ENCODE peak calls at places on chromosomes 4 and X, in nine cellular contexts. K is AG10803; C is H7; B is kidney epithelial cell; Z is A549; N is CD8-positive, alpha-beta memory T cell; L is brain microvascular endothelial cell; P is esophagus squamous epithelium; X is choroid plexus epithelial cell. U is an unnamed sample.

GRCh38 chrX:150364347-150365050 is 1.4 kb downstream of the MAMLD1 start:
- DNase-seq in K (no peak), C (peak; percentile 66), B (no peak), Z (peak; percentile 21), N (no peak), L (no peak), P (no peak), X (no peak), U (no peak)

GRCh38 chrX:71541546-71542022 is 8.7 kb downstream of the OGT start:
- DNase-seq in K (peak; percentile 77), C (no peak), B (no peak), Z (no peak), N (no peak), L (peak; percentile 13), P (no peak), X (peak; percentile 66), U (no peak)

GRCh38 chr4:71604785-71605184 is 179.1 kb downstream of the GC start:
- DNase-seq in K (no peak), C (no peak), B (no peak), Z (no peak), N (no peak), L (no peak), P (no peak), X (no peak), U (no peak)

GRCh38 chr4:25890653-25891485 is 23.2 kb upstream of the SMIM20 start:
- DNase-seq in K (no peak), C (peak; percentile 55), B (no peak), Z (no peak), N (no peak), L (no peak), P (no peak), X (no peak), U (no peak)

GRCh38 chrX:108250654-108251579 is 159.3 kb downstream of the ATG4A start:
- DNase-seq in K (no peak), C (no peak), B (no peak), Z (no peak), N (no peak), L (no peak), P (no peak), X (no peak), U (no peak)

GRCh38 chr4:30553721-30554120 is 166.4 kb upstream of the PCDH7 start:
- DNase-seq in K (no peak), C (no peak), B (no peak), Z (no peak), N (no peak), L (no peak), P (no peak), X (peak; percentile 5), U (no peak)

GRCh38 chrX:135410861-135411627 is 10.7 kb upstream of the SMIM10L2A start:
- DNase-seq in K (no peak), C (no peak), B (no peak), Z (no peak), N (no peak), L (no peak), P (no peak), X (no peak), U (no peak)

GRCh38 chr4:40682298-40683101 is 52.8 kb upstream of the RBM47 start:
- DNase-seq in K (no peak), C (no peak), B (no peak), Z (no peak), N (no peak), L (no peak), P (no peak), X (no peak), U (no peak)

GRCh38 chrX:128816919-128817318 is 706.4 kb downstream of the SMARCA1 start:
- DNase-seq in K (no peak), C (peak; percentile 53), B (no peak), Z (no peak), N (no peak), L (no peak), P (no peak), X (peak; percentile 0), U (peak; percentile 0)

GRCh38 chr4:76485450-76485849 is 50.4 kb downstream of the SHROOM3 start:
- DNase-seq in K (no peak), C (peak; percentile 25), B (peak; percentile 0), Z (no peak), N (no peak), L (no peak), P (no peak), X (peak; percentile 23), U (no peak)

GRCh38 chr4:182354867-182355266 is 111.7 kb downstream of the TENM3 start:
- DNase-seq in K (peak; percentile 71), C (no peak), B (no peak), Z (no peak), N (no peak), L (no peak), P (no peak), X (peak; percentile 47), U (no peak)

GRCh38 chr4:173529505-173530325 is at the start of gene HAND2:
- DNase-seq in K (peak; percentile 73), C (peak; percentile 83), B (no peak), Z (peak; percentile 52), N (no peak), L (no peak), P (no peak), X (no peak), U (no peak)

GRCh38 chrX:69192603-69193002 is 27.4 kb upstream of the PJA1 start:
- DNase-seq in K (no peak), C (no peak), B (no peak), Z (no peak), N (no peak), L (no peak), P (no peak), X (no peak), U (no peak)

GRCh38 chr4:84264652-84265051 is 234.4 kb downstream of the NKX6-1 start:
- DNase-seq in K (no peak), C (no peak), B (no peak), Z (no peak), N (no peak), L (no peak), P (no peak), X (no peak), U (no peak)

GRCh38 chrX:19846995-19847790 is 40.2 kb downstream of the SH3KBP1 start:
- DNase-seq in K (peak; percentile 85), C (peak; percentile 24), B (peak; percentile 56), Z (peak; percentile 39), N (no peak), L (peak; percentile 83), P (no peak), X (peak; percentile 91), U (peak; percentile 50)

DNA sequence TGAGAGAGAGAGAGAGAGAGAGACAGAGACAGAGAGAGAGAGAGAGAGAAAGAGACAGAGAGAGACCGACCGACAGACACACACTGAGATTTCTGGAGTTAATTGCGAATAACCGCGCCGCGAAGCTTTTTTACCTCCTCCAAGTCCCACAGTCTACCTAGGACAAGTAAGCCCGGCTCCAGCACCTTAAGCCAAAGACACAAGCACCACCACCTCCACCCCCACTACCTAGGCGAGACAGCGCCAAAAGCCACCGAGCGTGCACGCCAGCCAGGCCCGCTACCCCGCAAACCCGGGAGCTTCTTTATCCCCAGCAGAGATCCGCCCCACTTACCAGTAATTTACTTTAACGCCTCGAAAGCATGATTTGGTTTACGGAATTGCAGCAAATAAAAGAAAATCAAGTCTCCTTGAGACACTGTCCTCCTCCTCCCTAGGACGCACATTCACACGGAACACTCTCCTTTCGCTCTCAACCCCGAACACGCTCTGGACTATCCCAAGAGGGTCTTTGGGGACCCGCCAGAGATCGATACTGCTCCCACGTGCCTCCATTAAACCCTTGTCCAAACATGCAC is 649.6 kb upstream of the DIPK2B start:
- DNase-seq in K (peak; percentile 8), C (peak; percentile 33), B (no peak), Z (peak; percentile 48), N (no peak), L (no peak), P (no peak), X (peak; percentile 23), U (no peak)
- H3K4me3 ChIP-seq in K (peak overlapping the region; percentile 79), C (peak overlapping the region; percentile 98), B (peak overlapping the region; percentile 62), Z (peak overlapping the region; percentile 99), N (peak overlapping the region; percentile 65), L (peak overlapping the region; percentile 70), P (peak overlapping the region; percentile 55), X (peak overlapping the region; percentile 68), U (peak overlapping the region; percentile 76)

DNA sequence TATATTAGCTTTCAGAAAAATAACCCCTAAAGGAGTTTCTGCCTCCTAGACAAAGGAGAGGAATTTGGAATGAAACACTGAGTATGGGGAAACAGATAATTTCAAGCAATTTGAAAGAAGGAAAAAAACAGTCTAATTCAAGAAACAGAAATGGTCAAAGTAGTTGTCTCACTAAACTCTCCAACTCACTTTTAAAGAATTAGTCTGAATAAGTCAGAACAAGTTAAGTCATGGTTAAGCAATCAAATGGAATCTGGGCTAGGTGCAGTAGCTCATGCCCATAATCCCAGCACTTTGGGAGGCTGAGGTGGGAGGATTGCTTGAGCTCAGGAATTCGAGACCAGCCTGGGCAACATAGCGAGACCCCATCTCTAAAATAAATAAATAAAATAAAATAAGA is 95.7 kb upstream of the GRIA3 start:
- DNase-seq in K (peak; percentile 62), C (no peak), B (no peak), Z (no peak), N (no peak), L (no peak), P (no peak), X (no peak), U (no peak)
- H3K4me3 ChIP-seq in K (no peak overlapping the region), C (no peak overlapping the region), B (no peak overlapping the region), Z (no peak overlapping the region), N (no peak overlapping the region), L (no peak overlapping the region), P (no peak overlapping the region), X (no peak overlapping the region), U (no peak overlapping the region)

GRCh38 chr4:73764513-73764912 is 24.1 kb downstream of the CXCL8 start:
- DNase-seq in K (no peak), C (no peak), B (no peak), Z (no peak), N (no peak), L (peak; percentile 43), P (no peak), X (peak; percentile 78), U (no peak)
- H3K4me3 ChIP-seq in K (no peak overlapping the region), C (no peak overlapping the region), B (no peak overlapping the region), Z (no peak overlapping the region), N (no peak overlapping the region), L (no peak overlapping the region), P (no peak overlapping the region), X (no peak overlapping the region), U (no peak overlapping the region)

GRCh38 chr4:1904042-1904441 is 32.8 kb downstream of the NSD2 start:
- DNase-seq in K (no peak), C (no peak), B (no peak), Z (no peak), N (no peak), L (no peak), P (no peak), X (no peak), U (no peak)

GRCh38 chr4:1902243-1902642 is 31.1 kb downstream of the NSD2 start:
- DNase-seq in K (no peak), C (no peak), B (no peak), Z (no peak), N (no peak), L (no peak), P (no peak), X (no peak), U (no peak)

GRCh38 chr4:1900624-1901023 is 29.4 kb downstream of the NSD2 start:
- DNase-seq in K (no peak), C (no peak), B (no peak), Z (no peak), N (no peak), L (no peak), P (no peak), X (no peak), U (no peak)

GRCh38 chr4:1901127-1901526 is 29.9 kb downstream of the NSD2 start:
- DNase-seq in K (no peak), C (no peak), B (no peak), Z (no peak), N (no peak), L (no peak), P (no peak), X (no peak), U (no peak)

GRCh38 chr4:1903035-1903434 is 31.8 kb downstream of the NSD2 start:
- DNase-seq in K (no peak), C (no peak), B (no peak), Z (no peak), N (no peak), L (no peak), P (no peak), X (no peak), U (no peak)
- H3K4me3 ChIP-seq in K (no peak overlapping the region), C (no peak overlapping the region), B (no peak overlapping the region), Z (no peak overlapping the region), N (no peak overlapping the region), L (no peak overlapping the region), P (no peak overlapping the region), X (no peak overlapping the region), U (no peak overlapping the region)